ENCODE peak calls at places on chromosomes 7 and 10, in six cellular contexts. M is suprapubic skin, I is caudate nucleus, Z is uterus, Y is thoracic aorta, Q is PC-9. H is an unnamed sample.

GRCh38 chr7:115009736-115010435 is 88.0 kb downstream of the MDFIC start:
- DNase-seq in M (peak), I (no peak), Z (peak), Y (no peak), Q (no peak), H (no peak)

GRCh38 chr10:22988581-22989360 is 60.9 kb downstream of the ARMC3 start:
- DNase-seq in M (peak), I (no peak), Z (peak), Y (no peak), Q (no peak), H (no peak)

GRCh38 chr7:96320437-96320836 is 1.5 kb downstream of the SLC25A13 start:
- DNase-seq in M (no peak), I (no peak), Z (no peak), Y (no peak), Q (no peak), H (no peak)

GRCh38 chr7:31633894-31634494 is 53.0 kb upstream of the PPP1R17 start:
- DNase-seq in M (no peak), I (no peak), Z (peak), Y (no peak), Q (peak), H (no peak)

GRCh38 chr7:17279081-17279480 is 19.4 kb upstream of the AHR start:
- DNase-seq in M (no peak), I (no peak), Z (no peak), Y (no peak), Q (no peak), H (no peak)

GRCh38 chr7:100626530-100627237 is 14.3 kb downstream of the MOSPD3 start:
- DNase-seq in M (peak), I (peak), Z (peak), Y (peak), Q (peak), H (peak)

GRCh38 chr7:112199035-112199655 is 7.1 kb downstream of the DOCK4 start:
- DNase-seq in M (no peak), I (no peak), Z (no peak), Y (no peak), Q (peak), H (no peak)

GRCh38 chr10:57017356-57018037 is 656.4 kb upstream of the ZWINT start:
- DNase-seq in M (no peak), I (no peak), Z (no peak), Y (no peak), Q (no peak), H (no peak)

GRCh38 chr7:129363-130221 is 62.8 kb upstream of the FAM20C start:
- DNase-seq in M (no peak), I (no peak), Z (no peak), Y (no peak), Q (no peak), H (no peak)

DNA sequence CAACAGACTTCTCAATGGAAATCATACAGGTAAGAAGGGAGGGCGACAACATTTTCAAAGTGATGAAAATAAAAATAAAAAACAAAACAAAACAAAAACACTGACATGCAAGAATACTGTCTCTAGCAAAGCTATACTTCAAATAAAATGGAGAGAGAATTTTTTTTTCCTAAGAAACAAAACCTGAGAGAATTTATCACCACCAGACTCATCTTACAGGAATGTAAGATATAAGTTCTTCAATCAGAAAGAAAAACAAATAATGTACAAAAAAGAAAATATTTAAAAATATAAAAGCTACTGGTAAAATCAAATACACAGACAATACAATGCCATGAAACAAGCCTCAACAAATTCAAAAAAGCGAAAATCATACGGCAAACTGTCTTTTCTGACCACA is 113.2 kb downstream of the NRBF2 start:
- DNase-seq in M (no peak), I (no peak), Z (no peak), Y (no peak), Q (no peak), H (no peak)
- H3K27ac ChIP-seq in M (no peak), I (no peak), Z (no peak), Y (no peak), Q (no peak), H (no peak)

GRCh38 chr10:110259317-110259716 is 45.4 kb downstream of the SMNDC1 start:
- DNase-seq in M (no peak), I (no peak), Z (no peak), Y (no peak), Q (no peak), H (no peak)

GRCh38 chr10:110267246-110267645 is 37.5 kb downstream of the SMNDC1 start:
- DNase-seq in M (no peak), I (no peak), Z (no peak), Y (no peak), Q (no peak), H (no peak)

GRCh38 chr10:110260746-110261477 is 43.8 kb downstream of the SMNDC1 start:
- DNase-seq in M (no peak), I (no peak), Z (no peak), Y (no peak), Q (no peak), H (no peak)

GRCh38 chr10:110265573-110266193 is 39.0 kb downstream of the SMNDC1 start:
- DNase-seq in M (no peak), I (no peak), Z (no peak), Y (no peak), Q (no peak), H (no peak)

GRCh38 chr10:110263164-110263563 is 41.6 kb downstream of the SMNDC1 start:
- DNase-seq in M (no peak), I (no peak), Z (no peak), Y (no peak), Q (no peak), H (no peak)
- H3K27ac ChIP-seq in M (no peak), I (peak), Z (no peak), Y (peak), Q (no peak), H (peak)

DNA sequence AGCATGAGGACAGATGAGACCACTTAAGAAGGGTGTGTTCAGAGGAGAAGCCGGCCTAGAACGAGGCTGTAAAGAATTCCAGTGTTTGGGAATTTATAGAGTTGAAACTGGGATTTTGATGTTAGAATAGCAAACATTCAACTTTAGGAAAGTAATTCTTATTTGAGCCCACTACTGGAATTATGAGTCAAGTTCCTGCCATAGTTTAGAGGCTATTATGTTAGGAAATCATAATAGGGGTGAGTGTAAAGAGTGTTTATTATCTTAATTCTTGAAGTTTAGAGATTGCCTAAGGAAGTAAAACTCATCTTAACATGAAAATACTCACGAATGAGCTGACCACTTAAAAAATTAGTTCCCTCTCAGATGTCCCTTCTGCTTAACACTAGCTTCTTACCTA is 2.1 kb downstream of the CBLL1 start:
- DNase-seq in M (no peak), I (no peak), Z (no peak), Y (no peak), Q (no peak), H (no peak)
- H3K27ac ChIP-seq in M (no peak), I (peak), Z (no peak), Y (no peak), Q (no peak), H (no peak)

GRCh38 chr7:131012477-131013031 is 278.5 kb upstream of the KLF14 start:
- DNase-seq in M (no peak), I (no peak), Z (no peak), Y (no peak), Q (no peak), H (no peak)
- H3K27ac ChIP-seq in M (peak), I (peak), Z (peak), Y (peak), Q (peak), H (peak)

GRCh38 chr10:80518143-80518806 is 19.4 kb upstream of the SH2D4B start:
- DNase-seq in M (peak), I (no peak), Z (no peak), Y (no peak), Q (no peak), H (no peak)
- H3K27ac ChIP-seq in M (peak), I (peak), Z (peak), Y (no peak), Q (no peak), H (peak)

GRCh38 chr10:96873756-96874467 is 41.8 kb downstream of the LCOR start:
- DNase-seq in M (no peak), I (no peak), Z (no peak), Y (no peak), Q (no peak), H (no peak)

GRCh38 chr10:96878071-96878470 is 46.0 kb downstream of the LCOR start:
- DNase-seq in M (no peak), I (no peak), Z (no peak), Y (no peak), Q (no peak), H (no peak)

DNA sequence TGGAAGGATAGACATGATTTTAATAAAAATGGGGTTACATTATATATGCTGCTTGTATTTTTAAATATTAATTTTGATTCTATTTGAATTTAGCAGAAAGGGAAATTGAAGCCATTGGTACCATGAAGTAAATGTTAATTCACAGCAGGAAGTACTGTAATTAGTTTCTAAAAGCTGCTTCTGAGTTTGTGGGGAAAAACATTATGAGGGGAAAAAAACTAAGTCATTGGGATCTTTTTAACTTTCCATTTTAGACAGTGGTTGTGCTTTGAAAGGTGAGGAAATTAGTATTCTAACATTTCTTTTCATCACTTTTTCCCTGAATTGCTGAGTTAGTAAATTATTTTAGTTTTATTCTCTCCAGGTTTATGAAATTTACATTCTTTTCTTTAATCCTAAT is 41.0 kb downstream of the LCOR start:
- DNase-seq in M (no peak), I (no peak), Z (no peak), Y (no peak), Q (no peak), H (no peak)
- H3K27ac ChIP-seq in M (no peak), I (peak), Z (no peak), Y (no peak), Q (no peak), H (no peak)

GRCh38 chr7:130996841-130997231 is 262.8 kb upstream of the KLF14 start:
- DNase-seq in M (no peak), I (no peak), Z (no peak), Y (no peak), Q (peak), H (no peak)
- H3K27ac ChIP-seq in M (peak), I (peak), Z (peak), Y (peak), Q (peak), H (peak)

GRCh38 chr7:105775580-105775979 is 100.8 kb downstream of the ATXN7L1 start:
- DNase-seq in M (no peak), I (no peak), Z (no peak), Y (no peak), Q (no peak), H (no peak)

GRCh38 chr7:105773030-105773460 is 103.4 kb downstream of the ATXN7L1 start:
- DNase-seq in M (no peak), I (no peak), Z (no peak), Y (no peak), Q (no peak), H (no peak)

GRCh38 chr7:105778956-105779355 is 97.4 kb downstream of the ATXN7L1 start:
- DNase-seq in M (no peak), I (no peak), Z (no peak), Y (no peak), Q (no peak), H (no peak)

GRCh38 chr7:105776986-105777910 is 99.2 kb downstream of the ATXN7L1 start:
- DNase-seq in M (no peak), I (no peak), Z (no peak), Y (no peak), Q (peak), H (no peak)

GRCh38 chr7:105776068-105776790 is 100.2 kb downstream of the ATXN7L1 start:
- DNase-seq in M (no peak), I (no peak), Z (peak), Y (peak), Q (peak), H (peak)
- H3K27ac ChIP-seq in M (no peak), I (no peak), Z (no peak), Y (no peak), Q (peak), H (peak)

GRCh38 chr7:22853138-22853537 is 30.5 kb upstream of the TOMM7 start:
- DNase-seq in M (no peak), I (no peak), Z (no peak), Y (no peak), Q (no peak), H (no peak)
- H3K27ac ChIP-seq in M (no peak), I (no peak), Z (peak), Y (peak), Q (no peak), H (no peak)

DNA sequence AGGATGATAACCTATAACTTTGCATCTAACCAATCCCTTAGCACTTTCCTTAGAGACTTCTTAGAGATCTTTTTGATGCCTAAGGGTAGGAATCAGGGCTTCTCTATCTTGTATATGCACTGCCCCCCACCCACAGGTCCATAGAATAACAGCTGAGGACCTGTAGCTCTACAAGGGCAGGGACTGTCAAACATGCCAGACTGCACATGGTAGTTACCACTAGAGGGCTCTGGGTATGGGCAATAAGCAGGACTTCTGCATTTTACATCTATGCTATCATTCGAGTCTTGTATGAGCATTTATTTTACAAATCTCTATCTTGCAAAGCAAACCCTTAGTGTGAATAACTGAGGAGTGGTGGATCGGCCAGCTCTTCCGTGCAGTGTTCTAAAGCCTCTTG is 219.1 kb downstream of the WDR11 start:
- DNase-seq in M (no peak), I (no peak), Z (no peak), Y (no peak), Q (no peak), H (no peak)
- H3K27ac ChIP-seq in M (no peak), I (no peak), Z (no peak), Y (no peak), Q (no peak), H (no peak)